ENCODE peak calls at places on chromosomes 12 and 14, in ten cellular contexts. One of them, this sample, is unnamed.

GRCh38 chr14:62064741-62065323 is 302.6 kb downstream of the SNAPC1 start:
- DNase-seq in GM23338: no peak
- DNase-seq in NCI-H1436: no peak
- DNase-seq in erythroblast: no peak
- DNase-seq in stomach: no peak
- DNase-seq in neural crest cell: no peak
- DNase-seq in Karpas-422: no peak
- DNase-seq in lower lobe of right lung: no peak
- DNase-seq in HuH-7: no peak
- DNase-seq in tibial artery: no peak
- DNase-seq in this sample: no peak

GRCh38 chr12:102948941-102949352 is 8.5 kb upstream of the ASCL1 start:
- DNase-seq in neural crest cell: peak; percentile 84
- DNase-seq in Karpas-422: peak; percentile 77
- DNase-seq in NCI-H1436: peak; percentile 61
- DNase-seq in HuH-7: peak; percentile 42
- DNase-seq in GM23338: peak; percentile 79
- DNase-seq in tibial artery: peak; percentile 40
- DNase-seq in lower lobe of right lung: no peak
- DNase-seq in erythroblast: peak; percentile 53
- DNase-seq in stomach: peak; percentile 63
- DNase-seq in this sample: peak; percentile 53

GRCh38 chr12:40650038-40650704 is 42.1 kb upstream of the CNTN1 start:
- DNase-seq in NCI-H1436: no peak
- DNase-seq in HuH-7: no peak
- DNase-seq in lower lobe of right lung: no peak
- DNase-seq in neural crest cell: no peak
- DNase-seq in stomach: no peak
- DNase-seq in GM23338: peak; percentile 14
- DNase-seq in tibial artery: no peak
- DNase-seq in Karpas-422: no peak
- DNase-seq in erythroblast: no peak
- DNase-seq in this sample: no peak

GRCh38 chr12:107631715-107632114 is 53.9 kb upstream of the PWP1 start:
- DNase-seq in HuH-7: no peak
- DNase-seq in neural crest cell: no peak
- DNase-seq in lower lobe of right lung: no peak
- DNase-seq in GM23338: no peak
- DNase-seq in stomach: no peak
- DNase-seq in erythroblast: no peak
- DNase-seq in Karpas-422: no peak
- DNase-seq in tibial artery: no peak
- DNase-seq in NCI-H1436: no peak
- DNase-seq in this sample: no peak

GRCh38 chr12:25130741-25131188 is 64.2 kb downstream of the DNAI7 start:
- DNase-seq in GM23338: peak; percentile 75
- DNase-seq in neural crest cell: no peak
- DNase-seq in NCI-H1436: peak; percentile 14
- DNase-seq in lower lobe of right lung: no peak
- DNase-seq in Karpas-422: peak; percentile 89
- DNase-seq in HuH-7: no peak
- DNase-seq in tibial artery: no peak
- DNase-seq in stomach: no peak
- DNase-seq in erythroblast: peak; percentile 51
- DNase-seq in this sample: peak; percentile 12

GRCh38 chr12:98559666-98560065 is 33.8 kb upstream of the SLC25A3 start:
- DNase-seq in erythroblast: no peak
- DNase-seq in stomach: no peak
- DNase-seq in GM23338: no peak
- DNase-seq in lower lobe of right lung: no peak
- DNase-seq in Karpas-422: no peak
- DNase-seq in HuH-7: peak; percentile 10
- DNase-seq in tibial artery: no peak
- DNase-seq in NCI-H1436: no peak
- DNase-seq in neural crest cell: no peak
- DNase-seq in this sample: no peak

GRCh38 chr14:32662234-32662633 is 276.4 kb upstream of the NPAS3 start:
- DNase-seq in neural crest cell: no peak
- DNase-seq in GM23338: no peak
- DNase-seq in erythroblast: no peak
- DNase-seq in HuH-7: no peak
- DNase-seq in NCI-H1436: no peak
- DNase-seq in Karpas-422: no peak
- DNase-seq in stomach: no peak
- DNase-seq in tibial artery: no peak
- DNase-seq in lower lobe of right lung: no peak
- DNase-seq in this sample: no peak

GRCh38 chr12:22518067-22518719 is 26.1 kb downstream of the C2CD5 start:
- DNase-seq in NCI-H1436: no peak
- DNase-seq in stomach: peak; percentile 84
- DNase-seq in lower lobe of right lung: no peak
- DNase-seq in erythroblast: peak; percentile 7
- DNase-seq in HuH-7: no peak
- DNase-seq in GM23338: no peak
- DNase-seq in tibial artery: no peak
- DNase-seq in Karpas-422: no peak
- DNase-seq in neural crest cell: no peak
- DNase-seq in this sample: no peak

GRCh38 chr14:56341766-56342418 is 223.7 kb downstream of the PELI2 start:
- DNase-seq in GM23338: no peak
- DNase-seq in lower lobe of right lung: no peak
- DNase-seq in neural crest cell: no peak
- DNase-seq in Karpas-422: no peak
- DNase-seq in stomach: no peak
- DNase-seq in NCI-H1436: no peak
- DNase-seq in HuH-7: no peak
- DNase-seq in erythroblast: no peak
- DNase-seq in tibial artery: no peak
- DNase-seq in this sample: no peak

GRCh38 chr12:57842342-57843294 is 3.9 kb downstream of the CTDSP2 start:
- DNase-seq in GM23338: peak; percentile 85
- DNase-seq in erythroblast: no peak
- DNase-seq in NCI-H1436: no peak
- DNase-seq in HuH-7: peak; percentile 42
- DNase-seq in lower lobe of right lung: no peak
- DNase-seq in Karpas-422: peak; percentile 49
- DNase-seq in stomach: no peak
- DNase-seq in neural crest cell: no peak
- DNase-seq in tibial artery: no peak
- DNase-seq in this sample: peak; percentile 46

GRCh38 chr14:68401320-68401719 is 391.5 kb downstream of the ZFP36L1 start:
- DNase-seq in lower lobe of right lung: no peak
- DNase-seq in neural crest cell: no peak
- DNase-seq in GM23338: no peak
- DNase-seq in tibial artery: no peak
- DNase-seq in NCI-H1436: no peak
- DNase-seq in stomach: no peak
- DNase-seq in erythroblast: peak; percentile 16
- DNase-seq in Karpas-422: no peak
- DNase-seq in HuH-7: no peak
- DNase-seq in this sample: no peak

GRCh38 chr14:39673141-39674133 is 241.2 kb upstream of the FBXO33 start:
- DNase-seq in HuH-7: no peak
- DNase-seq in stomach: no peak
- DNase-seq in neural crest cell: no peak
- DNase-seq in GM23338: peak; percentile 50
- DNase-seq in NCI-H1436: no peak
- DNase-seq in tibial artery: no peak
- DNase-seq in Karpas-422: no peak
- DNase-seq in lower lobe of right lung: no peak
- DNase-seq in erythroblast: no peak
- DNase-seq in this sample: no peak

GRCh38 chr12:45801625-45802024 is 72.1 kb downstream of the ARID2 start:
- DNase-seq in erythroblast: no peak
- DNase-seq in stomach: no peak
- DNase-seq in lower lobe of right lung: no peak
- DNase-seq in Karpas-422: no peak
- DNase-seq in neural crest cell: no peak
- DNase-seq in HuH-7: no peak
- DNase-seq in NCI-H1436: no peak
- DNase-seq in tibial artery: no peak
- DNase-seq in GM23338: no peak
- DNase-seq in this sample: no peak

GRCh38 chr12:121748571-121749265 is 36.2 kb downstream of the TMEM120B start:
- DNase-seq in Karpas-422: peak; percentile 52
- DNase-seq in tibial artery: no peak
- DNase-seq in neural crest cell: peak; percentile 12
- DNase-seq in erythroblast: peak; percentile 89
- DNase-seq in lower lobe of right lung: no peak
- DNase-seq in NCI-H1436: no peak
- DNase-seq in HuH-7: no peak
- DNase-seq in GM23338: peak; percentile 35
- DNase-seq in stomach: no peak
- DNase-seq in this sample: peak; percentile 28

GRCh38 chr12:111360325-111360930 is 8.5 kb downstream of the PHETA1 start:
- DNase-seq in GM23338: no peak
- DNase-seq in lower lobe of right lung: no peak
- DNase-seq in HuH-7: no peak
- DNase-seq in erythroblast: no peak
- DNase-seq in stomach: no peak
- DNase-seq in tibial artery: no peak
- DNase-seq in NCI-H1436: no peak
- DNase-seq in Karpas-422: no peak
- DNase-seq in neural crest cell: no peak
- DNase-seq in this sample: no peak

GRCh38 chr12:21800011-21800410 is 25.5 kb upstream of the KCNJ8 start:
- DNase-seq in GM23338: no peak
- DNase-seq in neural crest cell: no peak
- DNase-seq in tibial artery: no peak
- DNase-seq in HuH-7: no peak
- DNase-seq in NCI-H1436: no peak
- DNase-seq in Karpas-422: no peak
- DNase-seq in lower lobe of right lung: no peak
- DNase-seq in stomach: no peak
- DNase-seq in erythroblast: no peak
- DNase-seq in this sample: no peak

GRCh38 chr12:39426636-39427245 is 16.2 kb downstream of the KIF21A start:
- DNase-seq in NCI-H1436: no peak
- DNase-seq in Karpas-422: no peak
- DNase-seq in neural crest cell: no peak
- DNase-seq in HuH-7: no peak
- DNase-seq in GM23338: no peak
- DNase-seq in lower lobe of right lung: no peak
- DNase-seq in erythroblast: no peak
- DNase-seq in tibial artery: no peak
- DNase-seq in stomach: no peak
- DNase-seq in this sample: no peak

GRCh38 chr14:95524706-95525512 is 8.5 kb upstream of the SYNE3 start:
- DNase-seq in neural crest cell: no peak
- DNase-seq in NCI-H1436: no peak
- DNase-seq in HuH-7: no peak
- DNase-seq in lower lobe of right lung: no peak
- DNase-seq in stomach: no peak
- DNase-seq in Karpas-422: no peak
- DNase-seq in erythroblast: peak; percentile 55
- DNase-seq in tibial artery: no peak
- DNase-seq in GM23338: no peak
- DNase-seq in this sample: no peak

GRCh38 chr12:51345681-51346080 is 798 bp downstream of the CELA1 start:
- DNase-seq in NCI-H1436: no peak
- DNase-seq in stomach: no peak
- DNase-seq in Karpas-422: no peak
- DNase-seq in erythroblast: no peak
- DNase-seq in GM23338: peak; percentile 17
- DNase-seq in HuH-7: no peak
- DNase-seq in lower lobe of right lung: no peak
- DNase-seq in tibial artery: no peak
- DNase-seq in neural crest cell: no peak
- DNase-seq in this sample: no peak

GRCh38 chr12:88308825-88309224 is 166.7 kb downstream of the TMTC3 start:
- DNase-seq in erythroblast: no peak
- DNase-seq in NCI-H1436: no peak
- DNase-seq in lower lobe of right lung: no peak
- DNase-seq in HuH-7: no peak
- DNase-seq in stomach: no peak
- DNase-seq in neural crest cell: no peak
- DNase-seq in Karpas-422: no peak
- DNase-seq in GM23338: no peak
- DNase-seq in tibial artery: no peak
- DNase-seq in this sample: no peak

GRCh38 chr12:132305991-132306884 is 23.2 kb downstream of the GALNT9 start:
- DNase-seq in erythroblast: no peak
- DNase-seq in GM23338: no peak
- DNase-seq in tibial artery: no peak
- DNase-seq in NCI-H1436: no peak
- DNase-seq in lower lobe of right lung: peak; percentile 35
- DNase-seq in neural crest cell: no peak
- DNase-seq in stomach: no peak
- DNase-seq in HuH-7: no peak
- DNase-seq in Karpas-422: no peak
- DNase-seq in this sample: no peak

GRCh38 chr14:89137514-89138163 is 279.4 kb downstream of the FOXN3 start:
- DNase-seq in erythroblast: peak; percentile 57
- DNase-seq in tibial artery: peak; percentile 76
- DNase-seq in GM23338: no peak
- DNase-seq in lower lobe of right lung: peak; percentile 84
- DNase-seq in neural crest cell: no peak
- DNase-seq in NCI-H1436: no peak
- DNase-seq in stomach: peak; percentile 90
- DNase-seq in HuH-7: no peak
- DNase-seq in Karpas-422: no peak
- DNase-seq in this sample: no peak

GRCh38 chr14:50379563-50379962 is 17.1 kb downstream of the CDKL1 start:
- DNase-seq in stomach: no peak
- DNase-seq in erythroblast: no peak
- DNase-seq in neural crest cell: no peak
- DNase-seq in lower lobe of right lung: no peak
- DNase-seq in HuH-7: no peak
- DNase-seq in Karpas-422: no peak
- DNase-seq in GM23338: no peak
- DNase-seq in NCI-H1436: no peak
- DNase-seq in tibial artery: no peak
- DNase-seq in this sample: no peak

GRCh38 chr12:846376-846775 is 94.0 kb downstream of the WNK1 start:
- DNase-seq in Karpas-422: no peak
- DNase-seq in NCI-H1436: no peak
- DNase-seq in HuH-7: no peak
- DNase-seq in lower lobe of right lung: no peak
- DNase-seq in GM23338: no peak
- DNase-seq in erythroblast: no peak
- DNase-seq in neural crest cell: no peak
- DNase-seq in stomach: no peak
- DNase-seq in tibial artery: no peak
- DNase-seq in this sample: no peak

GRCh38 chr12:42402821-42403411 is 76.9 kb downstream of the PPHLN1 start:
- DNase-seq in stomach: no peak
- DNase-seq in lower lobe of right lung: no peak
- DNase-seq in neural crest cell: no peak
- DNase-seq in erythroblast: no peak
- DNase-seq in Karpas-422: no peak
- DNase-seq in HuH-7: no peak
- DNase-seq in GM23338: no peak
- DNase-seq in tibial artery: no peak
- DNase-seq in NCI-H1436: no peak
- DNase-seq in this sample: no peak

GRCh38 chr14:82385043-82385442 is 851.4 kb upstream of the SEL1L start:
- DNase-seq in Karpas-422: no peak
- DNase-seq in lower lobe of right lung: no peak
- DNase-seq in stomach: no peak
- DNase-seq in NCI-H1436: no peak
- DNase-seq in neural crest cell: no peak
- DNase-seq in GM23338: no peak
- DNase-seq in HuH-7: no peak
- DNase-seq in tibial artery: no peak
- DNase-seq in erythroblast: no peak
- DNase-seq in this sample: no peak

GRCh38 chr14:83798421-83798820 is 1731.5 kb upstream of the FLRT2 start:
- DNase-seq in lower lobe of right lung: no peak
- DNase-seq in stomach: no peak
- DNase-seq in erythroblast: no peak
- DNase-seq in GM23338: no peak
- DNase-seq in neural crest cell: no peak
- DNase-seq in tibial artery: no peak
- DNase-seq in Karpas-422: no peak
- DNase-seq in NCI-H1436: no peak
- DNase-seq in HuH-7: no peak
- DNase-seq in this sample: no peak

GRCh38 chr12:96425321-96425720 is 25.1 kb upstream of the CDK17 start:
- DNase-seq in tibial artery: no peak
- DNase-seq in lower lobe of right lung: no peak
- DNase-seq in HuH-7: no peak
- DNase-seq in neural crest cell: no peak
- DNase-seq in erythroblast: no peak
- DNase-seq in stomach: no peak
- DNase-seq in Karpas-422: no peak
- DNase-seq in GM23338: no peak
- DNase-seq in NCI-H1436: no peak
- DNase-seq in this sample: no peak

This sample was measured in HEK293T.